ENCODE peak calls at places on chromosomes 5 and 9, in four cellular contexts. Q, N, F and C are unnamed samples.

GRCh38 chr5:87195104-87195581 is 72.5 kb upstream of the RASA1 start:
- DNase-seq in Q (no peak), N (peak), F (peak), C (no peak)

GRCh38 chr5:82314964-82315728 is 37.0 kb upstream of the RPS23 start:
- DNase-seq in Q (no peak), N (no peak), F (peak), C (no peak)

GRCh38 chr5:126970517-126971017 is 59.8 kb downstream of the MARCHF3 start:
- DNase-seq in Q (no peak), N (peak), F (peak), C (no peak)

GRCh38 chr9:96150324-96151023 is 151.5 kb downstream of the HSD17B3 start:
- DNase-seq in Q (no peak), N (no peak), F (no peak), C (no peak)

GRCh38 chr5:38660194-38660668 is 103.8 kb upstream of the LIFR start:
- DNase-seq in Q (no peak), N (no peak), F (no peak), C (peak)

GRCh38 chr9:121655231-121655755 is 3.9 kb downstream of the DAB2IP start:
- DNase-seq in Q (no peak), N (no peak), F (no peak), C (no peak)

GRCh38 chr9:106866243-106866642 is 3.3 kb downstream of the ZNF462 start:
- DNase-seq in Q (no peak), N (no peak), F (no peak), C (no peak)

GRCh38 chr5:142883025-142883424 is 112.8 kb downstream of the ARHGAP26 start:
- DNase-seq in Q (no peak), N (no peak), F (peak), C (no peak)

GRCh38 chr9:125238127-125238914 is 2.8 kb downstream of the HSPA5 start:
- DNase-seq in Q (no peak), N (no peak), F (no peak), C (no peak)

GRCh38 chr5:67206381-67207328 is 10.1 kb upstream of the CD180 start:
- DNase-seq in Q (no peak), N (no peak), F (peak), C (peak)

GRCh38 chr5:41156739-41157138 is 56.6 kb downstream of the C6 start:
- DNase-seq in Q (no peak), N (peak), F (peak), C (peak)

GRCh38 chr9:77707696-77708095 is 59.6 kb upstream of the GNA14 start:
- DNase-seq in Q (peak), N (peak), F (peak), C (peak)

GRCh38 chr9:127942152-127943010 is 4.7 kb upstream of the DPM2 start:
- DNase-seq in Q (no peak), N (no peak), F (peak), C (no peak)

GRCh38 chr5:114325552-114325951 is 36.3 kb upstream of the KCNN2 start:
- DNase-seq in Q (no peak), N (peak), F (peak), C (no peak)

GRCh38 chr5:18404039-18404438 is 769.8 kb downstream of the TAF11L14 start:
- DNase-seq in Q (no peak), N (no peak), F (no peak), C (no peak)

GRCh38 chr9:37390759-37391158 is 31.7 kb upstream of the GRHPR start:
- DNase-seq in Q (no peak), N (no peak), F (peak), C (no peak)

GRCh38 chr9:7316458-7316795 is 483.2 kb downstream of the DMAC1 start:
- DNase-seq in Q (no peak), N (no peak), F (no peak), C (no peak)

GRCh38 chr9:14240491-14240890 is 73.5 kb downstream of the NFIB start:
- DNase-seq in Q (no peak), N (no peak), F (no peak), C (no peak)

GRCh38 chr5:74621492-74621891 is 19.0 kb downstream of the ENC1 start:
- DNase-seq in Q (no peak), N (no peak), F (no peak), C (no peak)

GRCh38 chr5:1108008-1108864 is 3.6 kb downstream of the SLC12A7 start:
- DNase-seq in Q (no peak), N (no peak), F (no peak), C (no peak)

GRCh38 chr9:125794708-125795107 is 47.5 kb downstream of the PBX3 start:
- DNase-seq in Q (no peak), N (no peak), F (no peak), C (no peak)

GRCh38 chr5:143033535-143034260 is 263.5 kb downstream of the ARHGAP26 start:
- DNase-seq in Q (no peak), N (peak), F (peak), C (peak)

GRCh38 chr5:109191153-109191558 is 218.6 kb downstream of the PJA2 start:
- DNase-seq in Q (no peak), N (no peak), F (peak), C (peak)

GRCh38 chr5:134547579-134547978 is 22.1 kb downstream of the JADE2 start:
- DNase-seq in Q (no peak), N (no peak), F (peak), C (no peak)

GRCh38 chr5:38666668-38667498 is 110.4 kb upstream of the LIFR start:
- DNase-seq in Q (peak), N (no peak), F (peak), C (no peak)

GRCh38 chr5:149407331-149408251 is 28.5 kb upstream of the IL17B start:
- DNase-seq in Q (no peak), N (no peak), F (peak), C (no peak)

GRCh38 chr5:124906339-124907097 is 160.1 kb upstream of the ZNF608 start:
- DNase-seq in Q (peak), N (peak), F (peak), C (no peak)

GRCh38 chr5:180206993-180207392 is 2.0 kb downstream of the RASGEF1C start:
- DNase-seq in Q (no peak), N (no peak), F (no peak), C (no peak)
- TF ChIP-seq CTCF in Q (no peak), N (no peak), F (no peak), C (no peak)

GRCh38 chr9:18922161-18922910 is 110.7 kb downstream of the SAXO1 start:
- DNase-seq in Q (no peak), N (no peak), F (no peak), C (no peak)

GRCh38 chr9:18920685-18921084 is 112.3 kb downstream of the SAXO1 start:
- DNase-seq in Q (no peak), N (no peak), F (no peak), C (no peak)

GRCh38 chr9:18923167-18923566 is 109.8 kb downstream of the SAXO1 start:
- DNase-seq in Q (no peak), N (no peak), F (peak), C (no peak)

GRCh38 chr9:18921677-18922076 is 111.3 kb downstream of the SAXO1 start:
- DNase-seq in Q (no peak), N (no peak), F (no peak), C (no peak)

DNA sequence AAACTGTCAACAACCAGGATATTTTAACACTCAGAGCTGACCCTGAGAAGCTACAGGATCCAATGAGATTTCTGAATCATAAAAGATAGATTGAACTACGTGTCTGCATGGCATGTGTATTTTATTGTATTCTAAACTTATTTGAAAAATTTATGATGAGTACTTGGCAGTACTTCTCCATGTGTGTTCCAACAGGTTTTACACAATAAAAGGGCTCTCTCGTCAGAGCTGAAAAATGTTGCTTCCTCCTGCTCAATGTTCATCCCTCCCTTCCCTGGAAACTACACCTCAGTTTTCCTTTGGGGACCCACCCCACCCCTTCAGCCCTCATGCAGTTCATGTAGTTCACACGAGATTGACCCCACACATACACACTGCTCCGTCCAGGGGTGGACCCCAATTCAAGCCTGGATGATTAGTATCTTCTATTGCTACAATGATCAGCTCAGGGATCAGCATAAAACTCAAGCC is 112.8 kb downstream of the SAXO1 start:
- DNase-seq in Q (no peak), N (no peak), F (no peak), C (no peak)
- H3K4me3 ChIP-seq in Q (no peak), N (no peak), F (no peak), C (no peak)

DNA sequence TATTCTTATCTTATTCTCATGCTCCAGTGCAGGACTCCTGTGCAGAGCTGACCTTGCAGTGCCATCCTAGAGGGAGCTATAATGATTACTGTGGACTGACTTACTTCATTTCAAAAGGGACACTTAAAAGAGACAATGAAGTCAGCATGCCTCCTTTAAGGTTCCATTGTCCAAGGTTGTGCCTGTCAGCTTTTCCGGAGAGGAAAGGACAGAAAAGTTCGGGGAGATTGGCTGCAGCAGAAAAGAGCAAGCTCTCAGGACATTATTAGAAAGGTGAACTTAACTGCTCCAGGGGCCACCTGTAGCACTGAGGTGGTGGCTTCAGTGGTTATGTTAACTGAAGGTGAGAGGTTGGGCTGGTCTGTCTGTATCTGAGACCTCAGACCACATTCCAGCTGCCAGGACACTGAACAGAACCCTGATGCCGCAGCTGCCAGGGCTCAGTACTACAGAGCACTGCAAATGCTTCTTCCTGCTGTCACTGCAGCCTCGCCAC is 112.9 kb downstream of the ST8SIA4 start:
- DNase-seq in Q (no peak), N (no peak), F (peak), C (no peak)
- TF ChIP-seq CTCF in Q (no peak), N (no peak), F (peak), C (peak)

DNA sequence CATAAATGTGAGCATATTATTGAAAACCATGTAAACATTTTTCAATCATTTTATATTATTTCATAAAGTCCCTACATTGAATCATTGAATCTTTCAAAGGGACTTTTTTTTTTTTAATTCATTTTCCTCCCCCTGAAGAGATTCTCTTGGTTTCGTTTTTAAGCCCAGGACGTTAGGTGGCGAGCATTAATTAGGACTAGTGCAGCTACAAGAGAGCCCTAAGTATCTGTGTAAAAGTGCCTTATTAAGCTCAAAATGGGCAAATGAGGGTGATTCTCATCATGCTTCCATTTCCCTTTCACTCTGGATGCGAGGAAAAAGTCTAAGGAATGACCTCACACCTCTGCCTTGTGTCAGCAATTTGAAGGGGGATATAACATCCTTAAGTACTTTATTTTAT is 517.9 kb upstream of the ITGA1 start:
- DNase-seq in Q (no peak), N (no peak), F (no peak), C (no peak)
- H3K4me3 ChIP-seq in Q (no peak), N (no peak), F (no peak), C (no peak)

GRCh38 chr9:69674112-69674511 is 1.9 kb upstream of the APBA1 start:
- DNase-seq in Q (no peak), N (no peak), F (no peak), C (no peak)
- TF ChIP-seq CTCF in Q (no peak), N (no peak), F (no peak), C (peak)

DNA sequence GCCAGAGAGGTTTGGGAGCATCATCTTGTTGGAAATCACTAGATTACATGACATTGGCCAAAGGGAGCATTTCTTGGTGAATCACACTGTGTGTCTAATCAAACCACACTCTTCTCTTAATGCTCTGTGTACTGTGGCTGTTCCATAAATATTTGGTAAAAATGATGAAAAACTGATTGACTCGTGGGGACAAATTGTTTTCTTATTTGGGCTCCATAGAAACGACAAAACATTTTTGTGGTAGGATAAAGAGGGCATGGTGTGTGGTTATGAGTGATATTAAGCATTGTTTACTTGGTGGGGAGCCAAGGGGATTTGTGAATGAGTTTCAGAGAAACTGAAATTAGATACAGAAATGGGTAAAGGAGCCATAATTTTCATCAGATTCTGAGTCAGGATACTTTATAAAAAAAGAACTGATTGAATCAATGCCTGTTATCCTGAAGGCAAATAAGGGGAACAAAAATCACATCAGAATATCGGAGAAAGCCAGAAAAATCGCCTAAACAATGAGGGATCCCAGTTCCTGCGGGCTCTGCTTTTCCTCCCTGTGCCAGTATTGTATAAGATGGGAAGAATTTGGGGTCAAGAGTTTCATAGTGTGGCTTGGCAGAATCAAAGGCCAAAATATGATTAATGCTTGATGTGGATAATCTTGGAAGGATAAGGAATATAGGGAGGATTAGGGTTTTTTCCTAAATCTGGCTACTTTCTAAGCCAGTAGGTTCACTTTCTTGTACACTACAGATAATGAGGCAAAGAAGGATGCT is 33.3 kb downstream of the FBXL7 start:
- DNase-seq in Q (no peak), N (no peak), F (peak), C (no peak)
- H3K4me3 ChIP-seq in Q (no peak), N (no peak), F (no peak), C (no peak)